ENCODE peak calls at places on chromosomes 1 and 21, in seven cellular contexts. Y is KBM-7; J is SHP77; Z is activated T-helper 1 cell treated with anti-CD3 and anti-CD28 coated beads, Interleukin-2, amount 50 U/mL, for 16 hours; O is neural progenitor cell; A is CD4-positive, alpha-beta T cell; T is astrocyte of the spinal cord. B is an unnamed sample.

GRCh38 chr1:27122652-27123051 is 32.3 kb downstream of the SLC9A1 start:
- DNase-seq in J (peak; percentile 63), A (no peak), T (peak; percentile 63), O (no peak), Y (peak; percentile 31), Z (no peak), B (peak; percentile 19)

GRCh38 chr1:233113009-233113712 is 162.8 kb downstream of the NTPCR start:
- DNase-seq in O (peak; percentile 23), T (peak; percentile 99), J (peak; percentile 83), Y (peak; percentile 98), A (no peak), Z (no peak), B (no peak)

GRCh38 chr21:25562660-25563059 is 44.6 kb downstream of the MRPL39 start:
- DNase-seq in T (peak; percentile 16), O (no peak), Y (no peak), J (no peak), Z (no peak), A (no peak), B (no peak)

GRCh38 chr1:41174170-41174569 is 67.9 kb downstream of the SCMH1 start:
- DNase-seq in J (no peak), A (no peak), T (no peak), Z (no peak), Y (no peak), O (no peak), B (no peak)

GRCh38 chr1:98049370-98050115 is 128.7 kb upstream of the DPYD start:
- DNase-seq in A (no peak), Z (no peak), T (peak; percentile 42), O (peak; percentile 64), J (no peak), Y (no peak), B (peak; percentile 31)

GRCh38 chr1:14466006-14466405 is 132.5 kb upstream of the KAZN start:
- DNase-seq in J (no peak), T (no peak), Z (no peak), A (no peak), Y (no peak), O (no peak), B (peak; percentile 76)

GRCh38 chr1:231220801-231221200 is 20.2 kb upstream of the GNPAT start:
- DNase-seq in T (no peak), Z (no peak), J (no peak), O (no peak), Y (no peak), A (no peak), B (no peak)

GRCh38 chr1:227604446-227604845 is 41.1 kb downstream of the ZNF678 start:
- DNase-seq in J (no peak), T (no peak), Z (no peak), O (no peak), Y (no peak), A (no peak), B (no peak)

GRCh38 chr1:7929637-7930036 is 11.0 kb downstream of the TNFRSF9 start:
- DNase-seq in T (no peak), O (no peak), A (no peak), J (no peak), Z (no peak), Y (no peak), B (no peak)

GRCh38 chr1:175252561-175252960 is 60.0 kb upstream of the KIAA0040 start:
- DNase-seq in A (no peak), O (no peak), Z (no peak), T (no peak), Y (no peak), J (no peak), B (no peak)

GRCh38 chr1:78101514-78101913 is 55.7 kb downstream of the GIPC2 start:
- DNase-seq in A (no peak), Y (no peak), Z (no peak), J (no peak), O (no peak), T (peak; percentile 97), B (no peak)

GRCh38 chr1:179591592-179592580 is at the start of gene TDRD5:
- DNase-seq in Z (no peak), A (no peak), O (peak; percentile 10), T (no peak), Y (no peak), J (no peak), B (peak; percentile 54)

GRCh38 chr1:32924881-32925344 is 23.7 kb upstream of the TMEM54 start:
- DNase-seq in A (no peak), Y (no peak), O (peak; percentile 83), T (no peak), Z (no peak), J (no peak), B (no peak)

GRCh38 chr1:34977858-34978257 is 7.3 kb downstream of the TMEM35B start:
- DNase-seq in T (no peak), Z (no peak), A (no peak), O (no peak), J (no peak), Y (no peak), B (no peak)

GRCh38 chr1:212504171-212504803 is 71.6 kb downstream of the NENF start:
- DNase-seq in Y (no peak), Z (no peak), J (no peak), O (no peak), A (no peak), T (no peak), B (no peak)

GRCh38 chr1:114299331-114300005 is 145.8 kb upstream of the SYT6 start:
- DNase-seq in J (no peak), A (no peak), Z (no peak), T (peak; percentile 26), O (no peak), Y (no peak), B (no peak)

GRCh38 chr1:51760872-51761271 is 117.7 kb downstream of the NRDC start:
- DNase-seq in J (no peak), A (no peak), Y (no peak), T (no peak), O (no peak), Z (no peak), B (no peak)

GRCh38 chr1:109399326-109399957 is 1.7 kb upstream of the SORT1 start:
- DNase-seq in Y (peak; percentile 75), J (peak; percentile 45), O (peak; percentile 65), T (peak; percentile 74), A (no peak), Z (no peak), B (peak; percentile 89)

GRCh38 chr1:110857964-110858948 is 14.7 kb upstream of the CD53 start:
- DNase-seq in O (no peak), A (no peak), Y (no peak), T (no peak), J (no peak), Z (no peak), B (no peak)

GRCh38 chr1:26478988-26479387 is 6.7 kb downstream of the HMGN2 start:
- DNase-seq in Y (no peak), O (no peak), T (no peak), Z (no peak), J (no peak), A (no peak), B (no peak)

GRCh38 chr1:67162954-67163353 is 3.3 kb upstream of the IL23R start:
- DNase-seq in Y (no peak), A (no peak), O (no peak), T (peak; percentile 68), Z (no peak), J (peak; percentile 58), B (no peak)

B was measured in NCI-H526.